ENCODE peak calls at places on chromosome 9, in nine cellular contexts. N is putamen; C is MM.1S; I is PC-3; P is stimulated activated effector memory CD8-positive, alpha-beta T cell treated with anti-CD3 and anti-CD28 coated beads, Interleukin-12 subunit alpha, Interleukin-12 subunit beta, amount 100 ng/mL, for 72 hours; B is stimulated activated CD8-positive, alpha-beta memory T cell treated with anti-CD3 and anti-CD28 coated beads, Interleukin-15, amount 100 ng/mL, for 1 hour; S is ACHN; F is RCC 7860; Q is NCI-H345. E is an unnamed sample.

GRCh38 chr9:88313364-88314220 is 74.7 kb upstream of the SPIN1 start:
- DNase-seq in I (no peak), F (no peak), N (no peak), S (no peak), C (no peak), Q (no peak), B (no peak), P (no peak), E (no peak)

GRCh38 chr9:121498150-121498486 is 1.5 kb downstream of the GGTA1 start:
- DNase-seq in P (peak), B (no peak), S (peak), N (no peak), Q (peak), I (peak), C (peak), F (peak), E (peak)

GRCh38 chr9:116987902-116988301 is 300.8 kb downstream of the TRIM32 start:
- DNase-seq in S (no peak), P (no peak), I (no peak), B (no peak), N (no peak), Q (no peak), C (no peak), F (no peak), E (no peak)

GRCh38 chr9:113998529-113999255 is 79.4 kb downstream of the AMBP start:
- DNase-seq in I (no peak), P (peak), B (no peak), S (peak), N (no peak), C (no peak), F (no peak), Q (no peak), E (no peak)

GRCh38 chr9:37174247-37174646 is 53.9 kb downstream of the ZCCHC7 start:
- DNase-seq in Q (no peak), B (no peak), S (no peak), F (no peak), C (no peak), N (no peak), I (no peak), P (no peak), E (no peak)

GRCh38 chr9:21135736-21136135 is 5.9 kb downstream of the IFNW1 start:
- DNase-seq in N (no peak), P (no peak), Q (no peak), S (no peak), I (no peak), C (no peak), F (no peak), B (no peak), E (no peak)

GRCh38 chr9:132498811-132499210 is 83.6 kb upstream of the BARHL1 start:
- DNase-seq in F (no peak), I (no peak), B (no peak), S (no peak), P (no peak), C (no peak), Q (no peak), N (no peak), E (no peak)

GRCh38 chr9:128636556-128637530 is 19.8 kb downstream of the DYNC2I2 start:
- DNase-seq in N (no peak), Q (peak), I (no peak), P (no peak), C (no peak), S (no peak), B (no peak), F (no peak), E (no peak)

GRCh38 chr9:15967068-15967467 is 414.2 kb downstream of the CCDC171 start:
- DNase-seq in F (no peak), B (no peak), I (no peak), S (no peak), P (no peak), C (no peak), Q (no peak), N (no peak), E (no peak)

GRCh38 chr9:134966270-134966669 is 48.6 kb upstream of the FCN1 start:
- DNase-seq in I (no peak), B (no peak), C (no peak), S (no peak), P (no peak), N (no peak), F (no peak), Q (no peak), E (no peak)

GRCh38 chr9:71323357-71323756 is 201.9 kb upstream of the TRPM3 start:
- DNase-seq in C (no peak), Q (no peak), F (no peak), B (no peak), N (no peak), S (no peak), I (no peak), P (no peak), E (no peak)